ENCODE peak calls at places on chromosomes 6 and 20, in nine cellular contexts. Z is NCI-H1436 treated with DMSO at 0.1 percent for 48 hours; G is Right ventricle myocardium superior; P is LHCN-M2; M is AG04450; Q is stimulated activated CD8-positive, alpha-beta memory T cell treated with anti-CD3 and anti-CD28 coated beads, Interleukin-7, amount 100 ng/mL, for 24 hours; W is EL; K is mucosa of gallbladder; N is B cell. J is an unnamed sample.

GRCh38 chr6:2982464-2983121 is 11.2 kb upstream of the SERPINB6 start:
- DNase-seq in Q (no peak), K (no peak), M (no peak), P (no peak), Z (no peak), W (peak), G (no peak), N (no peak), J (no peak)

GRCh38 chr6:154474636-154475428 is 35.7 kb downstream of the CNKSR3 start:
- DNase-seq in Q (no peak), N (no peak), Z (no peak), G (no peak), P (peak), M (no peak), W (peak), K (no peak), J (no peak)

GRCh38 chr20:8853805-8854338 is 215.0 kb upstream of the PLCB4 start:
- DNase-seq in M (peak), G (no peak), N (peak), Z (no peak), P (peak), Q (no peak), W (peak), K (peak), J (peak)

GRCh38 chr6:168095171-168095691 is 16.2 kb upstream of the FRMD1 start:
- DNase-seq in P (no peak), K (no peak), W (no peak), Q (no peak), N (no peak), M (no peak), Z (no peak), G (peak), J (no peak)

GRCh38 chr6:138146544-138146943 is 15.2 kb upstream of the ARFGEF3 start:
- DNase-seq in Z (no peak), Q (no peak), K (no peak), G (no peak), N (no peak), M (no peak), W (no peak), P (no peak), J (no peak)

GRCh38 chr20:51749674-51750036 is 18.5 kb downstream of the ATP9A start:
- DNase-seq in N (no peak), Z (no peak), K (no peak), M (no peak), Q (no peak), G (no peak), W (peak), P (peak), J (no peak)

GRCh38 chr20:24942679-24943078 is 6.4 kb upstream of the CST7 start:
- DNase-seq in G (no peak), N (no peak), K (peak), P (no peak), M (no peak), Z (no peak), W (no peak), Q (no peak), J (no peak)

GRCh38 chr6:36130672-36131516 is 581 bp downstream of the MAPK13 start:
- DNase-seq in W (no peak), Q (peak), G (peak), Z (no peak), M (no peak), K (peak), N (peak), P (no peak), J (no peak)

GRCh38 chr6:138401960-138402832 is 1.8 kb upstream of the HEBP2 start:
- DNase-seq in M (no peak), N (no peak), Z (no peak), Q (no peak), P (no peak), W (no peak), K (no peak), G (no peak), J (no peak)

GRCh38 chr6:147651249-147652063 is 143.0 kb downstream of the SAMD5 start:
- DNase-seq in M (no peak), W (peak), G (peak), N (no peak), K (no peak), P (peak), Z (no peak), Q (no peak), J (no peak)

GRCh38 chr6:117711369-117711768 is 36.1 kb downstream of the NUS1 start:
- DNase-seq in M (no peak), W (no peak), Q (no peak), K (no peak), G (no peak), Z (no peak), N (no peak), P (peak), J (no peak)

GRCh38 chr6:142822882-142823578 is 121.9 kb downstream of the HIVEP2 start:
- DNase-seq in N (peak), W (no peak), P (peak), Z (no peak), Q (no peak), G (no peak), K (no peak), M (no peak), J (peak)

GRCh38 chr20:53517146-53517545 is 76.5 kb downstream of the ZNF217 start:
- DNase-seq in G (no peak), W (no peak), Q (no peak), K (peak), M (no peak), N (no peak), Z (no peak), P (no peak), J (no peak)

GRCh38 chr6:17998003-17998402 is 10.6 kb upstream of the KIF13A start:
- DNase-seq in N (no peak), Q (no peak), Z (no peak), P (no peak), M (no peak), W (no peak), K (no peak), G (no peak), J (no peak)

GRCh38 chr6:154848580-154848979 is 115.4 kb downstream of the SCAF8 start:
- DNase-seq in G (no peak), Z (no peak), N (no peak), W (no peak), K (no peak), Q (no peak), M (no peak), P (peak), J (no peak)

GRCh38 chr6:113654396-113654795 is 202.7 kb upstream of the MARCKS start:
- DNase-seq in Z (no peak), M (no peak), G (peak), W (peak), K (peak), N (no peak), P (peak), Q (no peak), J (peak)

GRCh38 chr20:55561259-55561658 is 444.1 kb downstream of the CBLN4 start:
- DNase-seq in M (no peak), Q (no peak), Z (no peak), N (no peak), P (no peak), W (no peak), K (no peak), G (no peak), J (no peak)

GRCh38 chr6:11275598-11275997 is 43.1 kb upstream of the NEDD9 start:
- DNase-seq in Z (no peak), G (no peak), P (no peak), Q (no peak), M (no peak), W (no peak), K (peak), N (peak), J (no peak)

GRCh38 chr6:77467038-77467437 is 3.7 kb upstream of the HTR1B start:
- DNase-seq in G (no peak), P (no peak), K (no peak), W (no peak), Z (no peak), Q (no peak), N (no peak), M (no peak), J (no peak)

GRCh38 chr6:27132532-27133280 is 114.8 kb upstream of the PRSS16 start:
- DNase-seq in Q (peak), P (peak), K (peak), G (peak), W (peak), N (peak), Z (peak), M (peak), J (peak)

GRCh38 chr20:17972121-17972520 is 3.3 kb downstream of the MGME1 start:
- DNase-seq in K (no peak), M (no peak), N (no peak), W (peak), P (no peak), Q (no peak), G (no peak), Z (no peak), J (no peak)

GRCh38 chr6:20325641-20326421 is 75.8 kb upstream of the E2F3 start:
- DNase-seq in W (no peak), G (no peak), P (no peak), Q (no peak), K (no peak), N (peak), Z (no peak), M (no peak), J (no peak)

GRCh38 chr20:2382833-2383232 is 2.1 kb downstream of the TGM6 start:
- DNase-seq in Z (no peak), Q (no peak), N (no peak), K (no peak), P (no peak), W (peak), M (no peak), G (no peak), J (no peak)

GRCh38 chr20:50296450-50297375 is 106.1 kb downstream of the CEBPB start:
- DNase-seq in P (no peak), Q (no peak), G (peak), K (no peak), Z (no peak), W (no peak), N (no peak), M (no peak), J (no peak)

GRCh38 chr6:168789699-168790098 is 348.7 kb downstream of the SMOC2 start:
- DNase-seq in G (no peak), W (no peak), K (no peak), M (no peak), Z (no peak), N (no peak), Q (no peak), P (no peak), J (no peak)

GRCh38 chr6:25883991-25884390 is 9.9 kb upstream of the SLC17A3 start:
- DNase-seq in W (peak), P (peak), Z (no peak), K (peak), Q (no peak), M (no peak), G (no peak), N (no peak), J (no peak)

GRCh38 chr6:11615214-11615602 is 77.7 kb downstream of the TMEM170B start:
- DNase-seq in G (no peak), P (peak), Z (no peak), N (no peak), W (peak), Q (no peak), K (no peak), M (no peak), J (no peak)

GRCh38 chr20:64158346-64159285 is 5.6 kb upstream of the MYT1 start:
- DNase-seq in Q (no peak), N (no peak), P (no peak), G (no peak), Z (no peak), K (no peak), W (no peak), M (no peak), J (no peak)

GRCh38 chr20:20546402-20546801 is 166.0 kb downstream of the RALGAPA2 start:
- DNase-seq in Q (no peak), G (no peak), M (no peak), W (no peak), P (peak), Z (no peak), K (no peak), N (no peak), J (no peak)

GRCh38 chr6:30965140-30965601 is 18.3 kb upstream of the MUC21 start:
- DNase-seq in G (no peak), N (no peak), P (no peak), M (no peak), Q (no peak), Z (no peak), W (no peak), K (no peak), J (no peak)

GRCh38 chr6:165821754-165822153 is 158.7 kb upstream of the PDE10A start:
- DNase-seq in P (peak), Z (no peak), Q (no peak), K (no peak), N (no peak), W (no peak), M (no peak), G (no peak), J (no peak)

GRCh38 chr6:363291-363690 is 28.3 kb upstream of the IRF4 start:
- DNase-seq in W (no peak), N (no peak), K (no peak), P (no peak), M (no peak), Z (no peak), Q (no peak), G (peak), J (no peak)

GRCh38 chr6:3438190-3439167 is 18.4 kb downstream of the SLC22A23 start:
- DNase-seq in M (peak), N (no peak), W (peak), K (no peak), P (peak), Z (peak), G (no peak), Q (no peak), J (no peak)

J was measured in Ammon's horn.